ENCODE peak calls at places on chromosome 15, in five cellular contexts. One of them, this sample, is unnamed.

GRCh38 chr15:41656188-41656587 is 4.0 kb upstream of the MGA start:
- DNase-seq in psoas muscle: no peak
- DNase-seq in iPS DF 6.9: no peak
- DNase-seq in SJSA1: no peak
- DNase-seq in dorsolateral prefrontal cortex: no peak
- DNase-seq in this sample: no peak

GRCh38 chr15:71082803-71083202 is 32.5 kb upstream of the THSD4 start:
- DNase-seq in iPS DF 6.9: no peak
- DNase-seq in dorsolateral prefrontal cortex: no peak
- DNase-seq in psoas muscle: no peak
- DNase-seq in SJSA1: no peak
- DNase-seq in this sample: no peak

GRCh38 chr15:23422946-23423708 is 23.9 kb downstream of the GOLGA6L2 start:
- DNase-seq in psoas muscle: no peak
- DNase-seq in dorsolateral prefrontal cortex: no peak
- DNase-seq in iPS DF 6.9: no peak
- DNase-seq in SJSA1: no peak
- DNase-seq in this sample: no peak

GRCh38 chr15:67548862-67549651 is 6.6 kb downstream of the MAP2K5 start:
- DNase-seq in SJSA1: no peak
- DNase-seq in iPS DF 6.9: peak
- DNase-seq in psoas muscle: no peak
- DNase-seq in dorsolateral prefrontal cortex: peak
- DNase-seq in this sample: no peak

GRCh38 chr15:68209735-68210408 is 4.7 kb upstream of the CALML4 start:
- DNase-seq in psoas muscle: no peak
- DNase-seq in SJSA1: no peak
- DNase-seq in dorsolateral prefrontal cortex: no peak
- DNase-seq in iPS DF 6.9: no peak
- DNase-seq in this sample: peak

GRCh38 chr15:55958349-55958748 is 35.1 kb downstream of the NEDD4 start:
- DNase-seq in dorsolateral prefrontal cortex: no peak
- DNase-seq in iPS DF 6.9: no peak
- DNase-seq in psoas muscle: no peak
- DNase-seq in SJSA1: no peak
- DNase-seq in this sample: no peak

GRCh38 chr15:78909791-78910228 is 35.0 kb downstream of the CTSH start:
- DNase-seq in psoas muscle: no peak
- DNase-seq in dorsolateral prefrontal cortex: no peak
- DNase-seq in SJSA1: no peak
- DNase-seq in iPS DF 6.9: peak
- DNase-seq in this sample: no peak

GRCh38 chr15:78684645-78685044 is 43.6 kb upstream of the CHRNB4 start:
- DNase-seq in dorsolateral prefrontal cortex: no peak
- DNase-seq in iPS DF 6.9: no peak
- DNase-seq in psoas muscle: no peak
- DNase-seq in SJSA1: no peak
- DNase-seq in this sample: no peak

GRCh38 chr15:99137111-99137546 is 32.2 kb downstream of the SYNM start:
- DNase-seq in dorsolateral prefrontal cortex: no peak
- DNase-seq in SJSA1: peak
- DNase-seq in psoas muscle: no peak
- DNase-seq in iPS DF 6.9: no peak
- DNase-seq in this sample: no peak

GRCh38 chr15:99132584-99133287 is 27.9 kb downstream of the SYNM start:
- DNase-seq in iPS DF 6.9: no peak
- DNase-seq in SJSA1: peak
- DNase-seq in psoas muscle: no peak
- DNase-seq in dorsolateral prefrontal cortex: no peak
- DNase-seq in this sample: no peak

GRCh38 chr15:99137877-99138276 is 33.0 kb downstream of the SYNM start:
- DNase-seq in SJSA1: peak
- DNase-seq in dorsolateral prefrontal cortex: no peak
- DNase-seq in psoas muscle: no peak
- DNase-seq in iPS DF 6.9: no peak
- DNase-seq in this sample: no peak

GRCh38 chr15:99134317-99134821 is 29.5 kb downstream of the SYNM start:
- DNase-seq in dorsolateral prefrontal cortex: no peak
- DNase-seq in psoas muscle: no peak
- DNase-seq in SJSA1: no peak
- DNase-seq in iPS DF 6.9: no peak
- DNase-seq in this sample: no peak

DNA sequence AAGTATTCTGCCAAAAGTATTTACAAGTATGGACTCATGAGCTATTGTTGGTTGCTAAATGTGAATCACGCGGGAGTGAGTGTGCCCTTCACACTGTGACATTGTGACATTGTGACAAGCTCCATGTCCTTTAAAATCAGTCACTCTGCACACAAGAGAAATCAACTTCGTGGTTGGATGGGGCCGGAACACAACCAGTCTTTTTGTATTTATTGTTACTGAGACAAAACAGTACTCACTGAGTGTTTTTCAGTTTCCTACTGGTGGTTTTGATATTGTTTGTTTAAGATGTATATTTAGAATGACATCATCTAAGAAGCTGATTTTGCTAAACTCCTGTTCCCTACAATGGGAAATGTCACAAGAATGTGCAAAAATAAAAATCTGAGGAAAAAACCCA is 30.3 kb downstream of the SYNM start:
- DNase-seq in psoas muscle: no peak
- DNase-seq in SJSA1: no peak
- DNase-seq in iPS DF 6.9: no peak
- DNase-seq in dorsolateral prefrontal cortex: no peak
- DNase-seq in this sample: no peak
- H3K27ac ChIP-seq in psoas muscle: peak
- H3K27ac ChIP-seq in SJSA1: peak
- H3K27ac ChIP-seq in iPS DF 6.9: no peak
- H3K27ac ChIP-seq in dorsolateral prefrontal cortex: no peak
- H3K27ac ChIP-seq in this sample: no peak

GRCh38 chr15:48360841-48361240 is 29.6 kb downstream of the DUT start:
- DNase-seq in psoas muscle: no peak
- DNase-seq in SJSA1: no peak
- DNase-seq in dorsolateral prefrontal cortex: no peak
- DNase-seq in iPS DF 6.9: no peak
- DNase-seq in this sample: peak
- H3K27ac ChIP-seq in psoas muscle: no peak
- H3K27ac ChIP-seq in SJSA1: no peak
- H3K27ac ChIP-seq in dorsolateral prefrontal cortex: no peak
- H3K27ac ChIP-seq in iPS DF 6.9: no peak
- H3K27ac ChIP-seq in this sample: peak

DNA sequence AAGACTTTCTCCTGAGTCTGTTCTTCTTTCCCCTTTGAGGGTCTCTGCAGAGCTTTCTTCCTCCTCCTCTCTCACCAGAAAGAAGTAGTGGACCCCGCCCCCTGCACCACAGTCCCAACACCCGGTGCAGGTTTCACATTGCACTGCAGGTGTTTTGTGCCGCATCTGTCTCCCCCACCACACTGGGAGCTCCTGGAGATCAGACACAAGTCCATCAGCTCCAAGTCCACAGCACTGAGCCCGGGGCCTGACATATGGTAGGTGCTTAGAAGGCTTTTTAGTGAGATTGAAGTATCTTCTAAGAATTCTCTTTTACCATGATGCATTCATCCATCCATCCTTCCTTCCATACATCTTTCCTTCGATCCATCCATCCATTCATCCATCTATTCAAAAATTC is 9.8 kb downstream of the STRA6 start:
- DNase-seq in psoas muscle: no peak
- DNase-seq in dorsolateral prefrontal cortex: no peak
- DNase-seq in iPS DF 6.9: no peak
- DNase-seq in SJSA1: no peak
- DNase-seq in this sample: no peak
- H3K27ac ChIP-seq in psoas muscle: no peak
- H3K27ac ChIP-seq in dorsolateral prefrontal cortex: no peak
- H3K27ac ChIP-seq in iPS DF 6.9: no peak
- H3K27ac ChIP-seq in SJSA1: no peak
- H3K27ac ChIP-seq in this sample: no peak

GRCh38 chr15:77454265-77454664 is 33.6 kb downstream of the HMG20A start:
- DNase-seq in SJSA1: no peak
- DNase-seq in dorsolateral prefrontal cortex: no peak
- DNase-seq in psoas muscle: no peak
- DNase-seq in iPS DF 6.9: no peak
- DNase-seq in this sample: no peak

GRCh38 chr15:77455696-77456293 is 35.1 kb downstream of the HMG20A start:
- DNase-seq in dorsolateral prefrontal cortex: no peak
- DNase-seq in iPS DF 6.9: no peak
- DNase-seq in SJSA1: no peak
- DNase-seq in psoas muscle: no peak
- DNase-seq in this sample: no peak

GRCh38 chr15:77454956-77455355 is 34.3 kb downstream of the HMG20A start:
- DNase-seq in dorsolateral prefrontal cortex: no peak
- DNase-seq in psoas muscle: no peak
- DNase-seq in iPS DF 6.9: no peak
- DNase-seq in SJSA1: no peak
- DNase-seq in this sample: no peak

GRCh38 chr15:77457619-77458265 is 37.1 kb downstream of the HMG20A start:
- DNase-seq in psoas muscle: no peak
- DNase-seq in dorsolateral prefrontal cortex: no peak
- DNase-seq in SJSA1: no peak
- DNase-seq in iPS DF 6.9: no peak
- DNase-seq in this sample: peak

DNA sequence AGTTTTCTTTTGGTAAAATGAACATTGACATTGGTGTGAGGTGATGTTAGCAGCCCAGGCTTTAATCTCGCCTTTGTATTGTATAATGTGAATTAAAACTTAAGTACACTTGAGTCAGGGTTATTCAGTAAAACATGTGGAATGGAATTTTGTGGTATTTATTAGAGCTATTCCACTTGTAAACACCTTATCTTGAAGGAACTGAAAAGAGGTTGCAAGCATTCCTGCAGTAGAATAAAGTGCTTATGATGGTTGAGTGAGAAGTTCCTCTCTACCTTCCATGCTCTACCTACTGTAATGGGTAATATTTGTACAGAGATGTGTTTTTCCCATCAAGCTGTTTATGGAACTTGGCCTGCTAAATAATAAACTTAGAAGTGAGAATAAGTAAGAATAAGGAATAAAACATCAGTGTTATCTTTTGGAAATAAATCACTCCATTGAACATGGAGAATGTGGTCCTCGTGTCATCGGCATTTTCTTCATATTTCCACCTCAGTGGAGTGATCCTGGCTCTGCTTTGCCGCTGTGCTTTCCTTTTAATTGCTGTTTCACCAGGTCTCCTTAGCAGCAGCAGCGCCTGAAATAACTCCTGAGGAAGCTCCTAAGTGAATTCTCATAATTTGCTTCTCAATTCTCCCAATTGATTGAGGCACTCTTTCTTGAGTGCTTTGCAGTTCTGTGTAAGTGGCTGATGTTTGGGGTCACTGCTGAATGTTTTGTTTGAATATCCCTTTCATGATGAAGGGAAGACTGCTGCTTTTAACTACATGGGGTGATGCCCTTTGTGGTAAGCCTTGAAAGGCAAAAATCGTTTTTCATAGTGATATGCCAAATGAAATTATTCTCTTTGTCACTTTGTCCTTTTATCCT is 36.3 kb downstream of the HMG20A start:
- DNase-seq in psoas muscle: no peak
- DNase-seq in SJSA1: no peak
- DNase-seq in iPS DF 6.9: no peak
- DNase-seq in dorsolateral prefrontal cortex: no peak
- DNase-seq in this sample: no peak
- H3K27ac ChIP-seq in psoas muscle: no peak
- H3K27ac ChIP-seq in SJSA1: peak
- H3K27ac ChIP-seq in iPS DF 6.9: no peak
- H3K27ac ChIP-seq in dorsolateral prefrontal cortex: no peak
- H3K27ac ChIP-seq in this sample: no peak

GRCh38 chr15:29776859-29777258 is 45.4 kb downstream of the TJP1 start:
- DNase-seq in psoas muscle: no peak
- DNase-seq in SJSA1: no peak
- DNase-seq in dorsolateral prefrontal cortex: no peak
- DNase-seq in iPS DF 6.9: no peak
- DNase-seq in this sample: no peak
- H3K27ac ChIP-seq in psoas muscle: no peak
- H3K27ac ChIP-seq in SJSA1: peak
- H3K27ac ChIP-seq in dorsolateral prefrontal cortex: no peak
- H3K27ac ChIP-seq in iPS DF 6.9: no peak
- H3K27ac ChIP-seq in this sample: no peak

DNA sequence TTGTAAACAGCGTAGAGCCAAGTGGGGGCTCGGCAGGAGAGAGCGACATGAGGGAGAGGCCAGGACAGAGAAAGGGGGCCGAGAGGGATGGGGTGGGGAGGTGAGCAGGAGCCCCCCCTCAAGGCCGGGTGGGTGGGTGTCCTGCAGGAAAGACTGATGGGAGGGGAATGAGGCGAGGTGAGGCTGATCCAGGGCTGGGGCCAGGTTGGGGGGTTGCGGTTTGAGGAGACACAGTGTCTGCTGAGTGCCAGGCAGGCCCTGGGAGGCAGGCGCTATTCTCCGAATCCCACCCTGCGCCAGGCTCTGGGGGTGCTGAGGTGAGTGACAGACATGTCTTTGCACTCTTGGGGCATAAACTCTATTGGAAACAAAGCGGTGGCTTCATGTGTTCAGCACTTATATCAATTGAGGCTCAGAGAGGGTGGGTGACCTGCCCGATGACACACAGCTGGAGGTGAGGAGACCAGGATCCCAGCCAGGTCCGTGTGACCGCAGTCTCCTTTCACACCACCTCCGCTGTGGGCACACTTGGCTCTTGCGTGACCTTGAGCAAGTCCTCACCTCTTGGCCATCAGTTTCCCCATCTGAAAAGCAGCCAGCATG is 19.7 kb upstream of the CSPG4 start:
- DNase-seq in iPS DF 6.9: no peak
- DNase-seq in SJSA1: no peak
- DNase-seq in psoas muscle: no peak
- DNase-seq in dorsolateral prefrontal cortex: no peak
- DNase-seq in this sample: no peak
- H3K27ac ChIP-seq in iPS DF 6.9: no peak
- H3K27ac ChIP-seq in SJSA1: no peak
- H3K27ac ChIP-seq in psoas muscle: no peak
- H3K27ac ChIP-seq in dorsolateral prefrontal cortex: no peak
- H3K27ac ChIP-seq in this sample: no peak

DNA sequence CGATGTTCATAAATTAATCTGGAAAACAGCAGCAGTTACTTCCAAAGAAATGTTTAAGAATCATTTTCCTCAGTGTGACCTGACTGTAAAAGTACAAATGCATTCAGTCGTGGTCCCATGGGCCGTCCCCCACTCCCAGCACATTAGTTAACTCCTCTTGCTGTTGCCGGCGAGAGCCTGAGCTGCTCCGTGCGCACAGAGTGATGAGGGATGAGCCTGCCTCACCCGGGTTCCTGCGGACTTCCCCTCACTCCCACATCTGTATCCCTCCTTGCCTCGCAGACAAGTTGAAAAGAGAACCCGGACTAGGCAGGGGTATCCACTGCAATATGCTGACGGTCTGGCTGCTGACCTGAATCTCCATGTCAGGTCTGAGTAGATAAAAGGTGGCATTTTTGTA is 861.7 kb upstream of the NR2F2 start:
- DNase-seq in SJSA1: no peak
- DNase-seq in dorsolateral prefrontal cortex: no peak
- DNase-seq in psoas muscle: no peak
- DNase-seq in iPS DF 6.9: no peak
- DNase-seq in this sample: no peak
- H3K27ac ChIP-seq in SJSA1: no peak
- H3K27ac ChIP-seq in dorsolateral prefrontal cortex: no peak
- H3K27ac ChIP-seq in psoas muscle: no peak
- H3K27ac ChIP-seq in iPS DF 6.9: no peak
- H3K27ac ChIP-seq in this sample: no peak

GRCh38 chr15:28106294-28107110 is 7.4 kb upstream of the OCA2 start:
- DNase-seq in SJSA1: no peak
- DNase-seq in psoas muscle: no peak
- DNase-seq in dorsolateral prefrontal cortex: no peak
- DNase-seq in iPS DF 6.9: no peak
- DNase-seq in this sample: no peak
- H3K27ac ChIP-seq in SJSA1: no peak
- H3K27ac ChIP-seq in psoas muscle: no peak
- H3K27ac ChIP-seq in dorsolateral prefrontal cortex: peak
- H3K27ac ChIP-seq in iPS DF 6.9: no peak
- H3K27ac ChIP-seq in this sample: no peak

GRCh38 chr15:73984208-73984979 is 7.7 kb downstream of the STOML1 start:
- DNase-seq in SJSA1: no peak
- DNase-seq in dorsolateral prefrontal cortex: no peak
- DNase-seq in iPS DF 6.9: no peak
- DNase-seq in psoas muscle: no peak
- DNase-seq in this sample: no peak
- H3K27ac ChIP-seq in SJSA1: no peak
- H3K27ac ChIP-seq in dorsolateral prefrontal cortex: peak
- H3K27ac ChIP-seq in iPS DF 6.9: no peak
- H3K27ac ChIP-seq in psoas muscle: peak
- H3K27ac ChIP-seq in this sample: peak